ENCODE peak calls at places on chromosomes 7 and 10, in seven cellular contexts. L is amniotic epithelial cell, C is GM23248, B is lung, U is head of caudate nucleus, I is kidney tubule cell, V is glutamatergic neuron. T is an unnamed sample.

GRCh38 chr7:6729492-6730342 is 23.0 kb upstream of the ZNF12 start:
- DNase-seq in I (peak), B (peak), U (peak), L (peak), V (peak), C (peak), T (peak)

GRCh38 chr7:131493559-131493958 is 62.9 kb downstream of the PODXL start:
- DNase-seq in V (no peak), B (no peak), L (peak), U (no peak), C (peak), I (no peak), T (no peak)

GRCh38 chr7:155973451-155973997 is 161.3 kb upstream of the SHH start:
- DNase-seq in L (no peak), U (no peak), I (no peak), B (no peak), V (no peak), C (no peak), T (no peak)

GRCh38 chr10:18660816-18661431 is 1.7 kb downstream of the ARL5B start:
- DNase-seq in I (no peak), U (no peak), L (no peak), V (no peak), C (no peak), B (no peak), T (no peak)

GRCh38 chr10:18312385-18313145 is 172.3 kb downstream of the CACNB2 start:
- DNase-seq in B (no peak), L (peak), U (no peak), I (peak), V (no peak), C (peak), T (peak)

GRCh38 chr7:105808703-105809590 is 67.5 kb downstream of the ATXN7L1 start:
- DNase-seq in U (no peak), V (no peak), L (peak), C (peak), I (peak), B (no peak), T (no peak)

GRCh38 chr10:86979977-86980448 is 11.7 kb downstream of the ADIRF start:
- DNase-seq in U (no peak), V (no peak), B (no peak), I (no peak), C (peak), L (no peak), T (no peak)

GRCh38 chr10:118472415-118472814 is 123.0 kb downstream of the PRLHR start:
- DNase-seq in B (no peak), L (no peak), V (no peak), U (no peak), I (peak), C (peak), T (no peak)

GRCh38 chr7:105854516-105854915 is 21.9 kb downstream of the ATXN7L1 start:
- DNase-seq in U (no peak), I (no peak), L (no peak), C (peak), V (no peak), B (no peak), T (no peak)

GRCh38 chr10:93742633-93743349 is 14.9 kb upstream of the LGI1 start:
- DNase-seq in B (no peak), V (no peak), C (no peak), L (peak), I (no peak), U (no peak), T (no peak)

GRCh38 chr10:124592736-124593430 is 131.3 kb downstream of the LHPP start:
- DNase-seq in B (no peak), V (peak), I (no peak), U (no peak), C (no peak), L (no peak), T (no peak)

GRCh38 chr10:91632671-91633550 is at the start of gene PPP1R3C:
- DNase-seq in C (peak), V (peak), U (peak), I (peak), L (peak), B (peak), T (peak)

GRCh38 chr7:102889836-102890235 is 23.0 kb upstream of the LRRC17 start:
- DNase-seq in V (no peak), L (no peak), B (no peak), U (no peak), I (no peak), C (no peak), T (no peak)

GRCh38 chr7:16189026-16189715 is 232.2 kb downstream of the CRPPA start:
- DNase-seq in L (peak), B (no peak), U (no peak), C (peak), V (no peak), I (peak), T (no peak)

GRCh38 chr10:29397221-29397620 is 108.4 kb downstream of the LYZL1 start:
- DNase-seq in I (no peak), L (no peak), U (no peak), C (no peak), B (no peak), V (no peak), T (no peak)

GRCh38 chr10:48607356-48608278 is 2.7 kb upstream of the ARHGAP22 start:
- DNase-seq in C (no peak), V (no peak), L (no peak), B (peak), U (no peak), I (peak), T (no peak)

GRCh38 chr10:43960477-43960876 is 311.8 kb upstream of the ZNF32 start:
- DNase-seq in L (no peak), I (no peak), C (no peak), B (peak), U (no peak), V (no peak), T (no peak)

GRCh38 chr10:70477661-70478162 is 855 bp upstream of the PALD1 start:
- DNase-seq in V (no peak), B (no peak), I (peak), C (peak), L (peak), U (peak), T (peak)

GRCh38 chr7:41994746-41995110 is 242.3 kb downstream of the GLI3 start:
- DNase-seq in V (no peak), L (peak), C (peak), U (no peak), I (no peak), B (no peak), T (no peak)

GRCh38 chr7:7829667-7830066 is 111.3 kb upstream of the RPA3 start:
- DNase-seq in B (no peak), I (peak), L (no peak), V (no peak), U (no peak), C (no peak), T (no peak)

GRCh38 chr10:89032141-89032814 is 41.7 kb downstream of the FAS start:
- DNase-seq in B (peak), L (peak), U (no peak), V (no peak), C (peak), I (peak), T (no peak)

GRCh38 chr7:9937944-9938631 is 1035.6 kb upstream of the PHF14 start:
- DNase-seq in L (peak), C (peak), B (no peak), I (peak), V (no peak), U (no peak), T (no peak)

GRCh38 chr10:116710021-116710420 is 32.3 kb downstream of the HSPA12A start:
- DNase-seq in I (no peak), U (no peak), B (no peak), L (no peak), V (peak), C (no peak), T (no peak)

GRCh38 chr7:26346611-26347200 is 55.0 kb downstream of the SNX10 start:
- DNase-seq in U (peak), I (peak), V (no peak), C (peak), B (no peak), L (peak), T (no peak)

GRCh38 chr7:7792089-7792488 is 73.7 kb upstream of the RPA3 start:
- DNase-seq in C (peak), I (no peak), V (no peak), L (peak), B (no peak), U (no peak), T (no peak)